ENCODE peak calls at places on chromosome 5, in seven cellular contexts. J, M, R, E, N, I and V are unnamed samples.

GRCh38 chr5:145554399-145554798 is 280.7 kb downstream of the PRELID2 start:
- DNase-seq in E (no peak), N (peak), M (peak), J (no peak), R (no peak), I (no peak), V (peak)

GRCh38 chr5:14407746-14408175 is 173.8 kb upstream of the OTULINL start:
- DNase-seq in J (no peak), R (no peak), I (no peak), N (no peak), M (no peak), E (no peak), V (no peak)

GRCh38 chr5:171207256-171207866 is 101.7 kb upstream of the TLX3 start:
- DNase-seq in R (peak), M (peak), N (no peak), J (no peak), I (no peak), E (no peak), V (peak)

GRCh38 chr5:72108200-72109050 is 1.1 kb downstream of the MAP1B start:
- DNase-seq in I (no peak), E (no peak), N (no peak), R (no peak), M (peak), J (no peak), V (peak)

GRCh38 chr5:60382761-60383160 is 317.2 kb downstream of the DEPDC1B start:
- DNase-seq in R (no peak), J (no peak), I (no peak), N (peak), E (no peak), M (peak), V (peak)

GRCh38 chr5:58080573-58080972 is 379.3 kb downstream of the PLK2 start:
- DNase-seq in I (no peak), E (no peak), J (no peak), M (peak), N (no peak), R (no peak), V (peak)

GRCh38 chr5:61010759-61011460 is 65.9 kb downstream of the NDUFAF2 start:
- DNase-seq in R (no peak), I (no peak), J (no peak), M (no peak), N (no peak), E (no peak), V (no peak)

GRCh38 chr5:73694089-73694488 is 68.1 kb downstream of the ARHGEF28 start:
- DNase-seq in N (no peak), M (no peak), R (no peak), E (no peak), I (no peak), J (no peak), V (no peak)

GRCh38 chr5:62790348-62790747 is 211.7 kb downstream of the LRRC70 start:
- DNase-seq in R (no peak), M (peak), N (no peak), J (no peak), E (no peak), I (no peak), V (no peak)

GRCh38 chr5:16934669-16935068 is 1.4 kb downstream of the MYO10 start:
- DNase-seq in R (no peak), J (no peak), M (peak), N (no peak), E (no peak), I (no peak), V (no peak)

GRCh38 chr5:123035950-123036390 is 555 bp downstream of the PPIC start:
- DNase-seq in R (no peak), N (peak), I (no peak), J (no peak), M (peak), E (no peak), V (peak)

GRCh38 chr5:162888268-162888667 is 549.1 kb upstream of the CCNG1 start:
- DNase-seq in R (no peak), N (no peak), I (no peak), E (no peak), J (no peak), M (peak), V (no peak)

GRCh38 chr5:50922942-50923767 is 256.7 kb downstream of the PARP8 start:
- DNase-seq in I (no peak), E (no peak), J (no peak), N (no peak), M (no peak), R (no peak), V (no peak)

GRCh38 chr5:14444988-14445387 is 136.6 kb upstream of the OTULINL start:
- DNase-seq in N (no peak), R (no peak), I (no peak), E (no peak), M (peak), J (no peak), V (no peak)

GRCh38 chr5:2805080-2805479 is 53.6 kb upstream of the IRX2 start:
- DNase-seq in E (no peak), N (no peak), M (no peak), R (no peak), I (no peak), J (no peak), V (no peak)

GRCh38 chr5:73132759-73133158 is 12.4 kb downstream of the TMEM171 start:
- DNase-seq in E (no peak), M (no peak), I (no peak), J (no peak), R (no peak), N (no peak), V (no peak)

GRCh38 chr5:38445374-38446028 is 110.9 kb downstream of the LIFR start:
- DNase-seq in N (no peak), I (no peak), R (no peak), M (no peak), J (no peak), E (no peak), V (no peak)

GRCh38 chr5:156402387-156402921 is 75.5 kb downstream of the SGCD start:
- DNase-seq in R (peak), E (no peak), M (peak), I (peak), N (no peak), J (peak), V (peak)

GRCh38 chr5:5164158-5164557 is 24.0 kb downstream of the ADAMTS16 start:
- DNase-seq in E (no peak), I (no peak), R (no peak), N (no peak), J (no peak), M (no peak), V (no peak)

GRCh38 chr5:78720997-78721396 is 72.4 kb upstream of the LHFPL2 start:
- DNase-seq in E (no peak), M (no peak), N (no peak), R (no peak), I (no peak), J (no peak), V (no peak)

GRCh38 chr5:75677607-75678006 is 39.6 kb downstream of the POC5 start:
- DNase-seq in N (no peak), R (no peak), J (no peak), E (no peak), M (no peak), I (no peak), V (no peak)

GRCh38 chr5:423626-424258 is 19.2 kb upstream of the EXOC3 start:
- DNase-seq in J (no peak), I (no peak), M (no peak), E (no peak), R (no peak), N (no peak), V (no peak)

GRCh38 chr5:175464414-175465233 is 13.7 kb upstream of the SFXN1 start:
- DNase-seq in E (peak), R (peak), M (peak), I (peak), N (no peak), J (peak), V (peak)

GRCh38 chr5:147169846-147170245 is 65.0 kb upstream of the STK32A start:
- DNase-seq in I (no peak), E (no peak), J (no peak), R (no peak), N (no peak), M (no peak), V (no peak)

GRCh38 chr5:39218482-39219381 is 631 bp downstream of the FYB1 start:
- DNase-seq in M (no peak), I (no peak), N (peak), R (no peak), J (no peak), E (no peak), V (no peak)

GRCh38 chr5:180090769-180091546 is 19.4 kb upstream of the RNF130 start:
- DNase-seq in R (no peak), J (no peak), I (no peak), N (no peak), E (no peak), M (peak), V (no peak)

GRCh38 chr5:92544042-92544441 is 1037.0 kb downstream of the NR2F1-AS1 start:
- DNase-seq in I (no peak), N (no peak), E (no peak), M (peak), J (no peak), R (no peak), V (peak)

GRCh38 chr5:172407241-172407691 is 47.1 kb downstream of the SH3PXD2B start:
- DNase-seq in J (no peak), M (no peak), E (no peak), N (no peak), I (no peak), R (no peak), V (no peak)

GRCh38 chr5:162231522-162231921 is 163.9 kb downstream of the GABRG2 start:
- DNase-seq in E (no peak), M (no peak), J (no peak), N (no peak), I (no peak), R (no peak), V (no peak)

GRCh38 chr5:126525630-126526245 is 69.3 kb downstream of the ALDH7A1 start:
- DNase-seq in I (no peak), J (no peak), N (no peak), R (no peak), M (peak), E (no peak), V (no peak)

GRCh38 chr5:317086-317811 is 4.3 kb upstream of the AHRR start:
- DNase-seq in N (no peak), E (no peak), I (peak), M (peak), J (no peak), R (no peak), V (peak)